ENCODE peak calls at places on chromosomes 4 and X, in seven cellular contexts. B is tibial nerve, R is A549, I is ovary, Y is suprapubic skin, U is body of pancreas, X is heart left ventricle. J is an unnamed sample. For H3K4me1, the result is how much of the 10 kb centered on the place peaks cover.

GRCh38 chrX:94645727-94646126 is 971.7 kb downstream of the FAM133A start:
- DNase-seq in B (no peak), R (no peak), I (no peak), Y (no peak), U (no peak), X (no peak), J (no peak)

GRCh38 chr4:140116442-140117104 is 37.4 kb downstream of the MAML3 start:
- DNase-seq in B (no peak), R (no peak), I (no peak), Y (no peak), U (no peak), X (no peak), J (no peak)

GRCh38 chr4:84634961-84635360 is 52.0 kb downstream of the CDS1 start:
- DNase-seq in B (no peak), R (no peak), I (no peak), Y (no peak), U (no peak), X (no peak), J (no peak)

GRCh38 chr4:133565379-133565778 is 416.3 kb downstream of the PCDH10 start:
- DNase-seq in B (no peak), R (no peak), I (no peak), Y (no peak), U (no peak), X (no peak), J (no peak)

GRCh38 chrX:152299787-152300186 is 151.3 kb downstream of the GABRA3 start:
- DNase-seq in B (no peak), R (no peak), I (no peak), Y (no peak), U (no peak), X (no peak), J (no peak)

GRCh38 chrX:133670394-133670793 is 255.1 kb upstream of the GPC4 start:
- DNase-seq in B (no peak), R (peak), I (no peak), Y (no peak), U (no peak), X (no peak), J (no peak)

GRCh38 chr4:180947421-180947820 is 1295.8 kb upstream of the TENM3 start:
- DNase-seq in B (no peak), R (no peak), I (no peak), Y (no peak), U (no peak), X (no peak), J (no peak)

GRCh38 chr4:2891294-2891693 is 47.6 kb downstream of the ADD1 start:
- DNase-seq in B (no peak), R (no peak), I (no peak), Y (no peak), U (no peak), X (no peak), J (no peak)

GRCh38 chr4:13966241-13967195 is 339.0 kb upstream of the BOD1L1 start:
- DNase-seq in B (no peak), R (no peak), I (no peak), Y (no peak), U (no peak), X (no peak), J (no peak)

GRCh38 chr4:7901274-7901845 is 38.3 kb downstream of the AFAP1 start:
- DNase-seq in B (no peak), R (no peak), I (no peak), Y (no peak), U (no peak), X (no peak), J (no peak)

GRCh38 chrX:118824173-118824782 is 654 bp downstream of the ZCCHC12 start:
- DNase-seq in B (no peak), R (no peak), I (no peak), Y (no peak), U (no peak), X (no peak), J (no peak)

GRCh38 chr4:188270273-188271069 is 131.2 kb downstream of the TRIML1 start:
- DNase-seq in B (no peak), R (no peak), I (no peak), Y (no peak), U (no peak), X (no peak), J (no peak)

GRCh38 chrX:8782595-8782994 is 18.6 kb downstream of the FAM9A start:
- DNase-seq in B (no peak), R (no peak), I (no peak), Y (no peak), U (no peak), X (no peak), J (no peak)

GRCh38 chr4:101008503-101008902 is 338.8 kb downstream of the PPP3CA start:
- DNase-seq in B (no peak), R (no peak), I (no peak), Y (no peak), U (no peak), X (no peak), J (no peak)

GRCh38 chrX:48648299-48648698 is 35.3 kb upstream of the WAS start:
- DNase-seq in B (peak), R (no peak), I (peak), Y (no peak), U (peak), X (peak), J (peak)

GRCh38 chr4:71201817-71202576 is 136.8 kb upstream of the SLC4A4 start:
- DNase-seq in B (no peak), R (no peak), I (no peak), Y (no peak), U (no peak), X (no peak), J (no peak)

GRCh38 chr4:1614854-1615595 is 69.1 kb downstream of the FAM53A start:
- DNase-seq in B (no peak), R (no peak), I (no peak), Y (no peak), U (no peak), X (no peak), J (no peak)

GRCh38 chr4:110914791-110915190 is 291.9 kb upstream of the PITX2 start:
- DNase-seq in B (no peak), R (no peak), I (no peak), Y (no peak), U (no peak), X (no peak), J (no peak)

GRCh38 chr4:183182873-183183725 is 84.0 kb downstream of the WWC2 start:
- DNase-seq in B (no peak), R (no peak), I (peak), Y (no peak), U (no peak), X (no peak), J (peak)

GRCh38 chr4:54659213-54660144 is 1.7 kb downstream of the KIT start:
- DNase-seq in B (no peak), R (no peak), I (peak), Y (no peak), U (no peak), X (no peak), J (no peak)

GRCh38 chrX:15340867-15341266 is 5.5 kb upstream of the PIGA start:
- DNase-seq in B (no peak), R (no peak), I (no peak), Y (no peak), U (no peak), X (no peak), J (no peak)

GRCh38 chrX:53300157-53300556 is 18.8 kb upstream of the IQSEC2 start:
- DNase-seq in B (no peak), R (no peak), I (no peak), Y (no peak), U (no peak), X (no peak), J (no peak)

GRCh38 chr4:13992975-13993495 is 365.5 kb upstream of the BOD1L1 start:
- DNase-seq in B (no peak), R (no peak), I (no peak), Y (no peak), U (no peak), X (no peak), J (no peak)

GRCh38 chrX:105331244-105331643 is 110.8 kb upstream of the TEX13A start:
- DNase-seq in B (no peak), R (no peak), I (no peak), Y (no peak), U (no peak), X (no peak), J (no peak)

GRCh38 chrX:103367502-103367901 is 8.8 kb upstream of the BEX3 start:
- DNase-seq in B (no peak), R (no peak), I (no peak), Y (no peak), U (no peak), X (no peak), J (no peak)

GRCh38 chr4:24768006-24768405 is 27.4 kb upstream of the SOD3 start:
- DNase-seq in B (no peak), R (no peak), I (no peak), Y (no peak), U (no peak), X (no peak), J (no peak)

GRCh38 chr4:7908668-7909067 is 31.0 kb downstream of the AFAP1 start:
- DNase-seq in B (no peak), R (no peak), I (no peak), Y (no peak), U (no peak), X (no peak), J (no peak)

GRCh38 chr4:85431881-85432280 is 43.1 kb upstream of the ARHGAP24 start:
- DNase-seq in B (no peak), R (no peak), I (no peak), Y (no peak), U (no peak), X (no peak), J (no peak)

GRCh38 chrX:101136235-101136634 is 38.2 kb downstream of the CENPI start:
- DNase-seq in B (no peak), R (no peak), I (no peak), Y (no peak), U (no peak), X (no peak), J (no peak)

GRCh38 chr4:98745372-98745771 is 87.0 kb upstream of the TSPAN5 start:
- DNase-seq in B (no peak), R (no peak), I (no peak), Y (no peak), U (no peak), X (no peak), J (no peak)

GRCh38 chr4:25098964-25099843 is 61.0 kb downstream of the SEPSECS start:
- DNase-seq in B (peak), R (no peak), I (peak), Y (no peak), U (peak), X (peak), J (peak)

GRCh38 chrX:46710927-46711623 is 47.8 kb downstream of the SLC9A7 start:
- DNase-seq in B (no peak), R (no peak), I (no peak), Y (no peak), U (no peak), X (no peak), J (no peak)

GRCh38 chr4:6377626-6378492 is 94.6 kb downstream of the PPP2R2C start:
- DNase-seq in B (no peak), R (no peak), I (no peak), Y (no peak), U (no peak), X (no peak), J (no peak)

GRCh38 chr4:17690898-17691297 is 76.5 kb downstream of the MED28 start:
- DNase-seq in B (no peak), R (no peak), I (no peak), Y (no peak), U (no peak), X (no peak), J (no peak)

GRCh38 chr4:185138161-185138560 is 4.9 kb upstream of the SLC25A4 start:
- DNase-seq in B (no peak), R (no peak), I (no peak), Y (no peak), U (no peak), X (no peak), J (no peak)

GRCh38 chr4:66430856-66431255 is 760.6 kb upstream of the EPHA5 start:
- DNase-seq in B (no peak), R (no peak), I (no peak), Y (no peak), U (no peak), X (no peak), J (no peak)

GRCh38 chrX:154731881-154732280 is 19.0 kb downstream of the GAB3 start:
- DNase-seq in B (no peak), R (no peak), I (no peak), Y (no peak), U (no peak), X (no peak), J (no peak)
- H3K4me1 ChIP-seq in B (half or more), R (half or more), I (under half), Y (under half), U (under half), X (half or more), J (under half)

DNA sequence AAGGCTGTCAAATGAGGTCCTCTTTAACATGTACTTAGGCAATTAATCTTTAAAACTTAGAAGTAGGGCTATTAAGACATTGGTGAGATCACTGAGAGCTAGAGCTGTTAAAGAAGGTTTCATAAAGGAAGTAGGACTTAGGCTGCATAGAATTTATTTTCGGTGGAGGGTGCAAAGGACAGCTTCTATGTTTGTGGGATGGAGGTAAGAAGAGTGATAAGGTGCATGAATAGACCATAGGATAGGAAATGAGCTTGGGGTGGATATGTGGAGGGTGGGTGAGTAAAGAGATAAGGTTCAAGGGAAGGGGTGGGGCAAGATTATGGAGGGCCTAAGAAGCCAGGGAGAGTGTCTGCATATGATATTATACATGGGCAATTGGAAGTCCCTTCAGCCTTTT is 15.9 kb downstream of the RTL9 start:
- DNase-seq in B (no peak), R (no peak), I (no peak), Y (no peak), U (no peak), X (no peak), J (no peak)
- TF ChIP-seq POLR2A in B (no peak), R (no peak), I (no peak), Y (no peak), U (no peak), X (no peak), J (no peak)

DNA sequence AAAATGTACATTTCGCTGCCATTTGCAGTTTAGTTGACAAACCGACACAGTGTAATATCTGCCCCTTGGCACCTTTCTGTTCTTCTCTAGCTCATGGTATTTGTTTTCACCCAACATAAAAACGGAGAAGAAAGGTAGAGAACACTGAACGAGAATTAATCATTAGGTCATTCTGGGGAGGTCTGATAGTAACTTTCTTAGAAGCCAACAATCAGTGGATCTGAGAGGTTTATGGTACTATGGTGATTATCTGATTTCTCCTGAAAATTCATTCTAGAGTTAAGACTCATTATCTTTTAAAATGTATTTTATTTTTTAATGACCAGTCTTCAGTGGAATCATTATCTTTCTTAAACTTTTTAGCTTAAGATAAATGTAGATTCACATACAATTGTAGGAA is 8.5 kb downstream of the RAPGEF2 start:
- DNase-seq in B (no peak), R (no peak), I (no peak), Y (no peak), U (no peak), X (no peak), J (no peak)
- H3K4me3 ChIP-seq in B (no peak), R (no peak), I (no peak), Y (no peak), U (no peak), X (no peak), J (no peak)

GRCh38 chr4:119725011-119725410 is 96.4 kb upstream of the PDE5A start:
- DNase-seq in B (no peak), R (no peak), I (no peak), Y (no peak), U (no peak), X (no peak), J (no peak)
- H3K4me1 ChIP-seq in B (under half), R (under half), I (under half), Y (under half), U (under half), X (under half), J (under half)

GRCh38 chr4:76802546-76803021 is 95.4 kb downstream of the SOWAHB start:
- DNase-seq in B (no peak), R (no peak), I (no peak), Y (no peak), U (no peak), X (no peak), J (no peak)

GRCh38 chr4:76799718-76800117 is 98.2 kb downstream of the SOWAHB start:
- DNase-seq in B (no peak), R (no peak), I (no peak), Y (no peak), U (no peak), X (no peak), J (no peak)

GRCh38 chr4:76800902-76801301 is 97.0 kb downstream of the SOWAHB start:
- DNase-seq in B (no peak), R (no peak), I (no peak), Y (no peak), U (no peak), X (no peak), J (no peak)

GRCh38 chr4:76801621-76802545 is 96.1 kb downstream of the SOWAHB start:
- DNase-seq in B (no peak), R (no peak), I (peak), Y (no peak), U (no peak), X (peak), J (peak)

DNA sequence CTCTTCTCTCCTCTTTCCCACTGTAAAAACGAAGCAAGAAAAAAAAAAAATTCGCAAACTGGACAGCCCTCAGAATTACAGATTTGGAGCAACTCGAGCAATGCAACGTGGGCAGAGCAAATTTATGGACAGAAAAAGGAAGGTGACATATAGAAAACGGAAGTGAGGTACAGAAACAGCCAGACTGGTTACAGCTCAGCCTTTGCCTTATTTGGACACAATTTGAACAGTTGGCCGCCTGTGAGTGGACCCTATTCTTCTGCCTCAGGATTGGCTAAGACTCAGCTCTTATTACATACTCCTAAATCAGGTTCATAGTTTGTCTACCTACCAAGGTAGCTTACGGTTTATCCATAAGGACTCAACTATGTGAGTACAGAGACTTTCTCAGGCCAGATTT is 98.8 kb downstream of the SOWAHB start:
- DNase-seq in B (no peak), R (no peak), I (no peak), Y (no peak), U (no peak), X (no peak), J (no peak)
- TF ChIP-seq POLR2A in B (no peak), R (no peak), I (no peak), Y (no peak), U (no peak), X (no peak), J (no peak)

GRCh38 chr4:384311-385010 is 46.8 kb downstream of the ZNF141 start:
- DNase-seq in B (no peak), R (no peak), I (no peak), Y (no peak), U (no peak), X (no peak), J (no peak)
- H3K4me3 ChIP-seq in B (no peak), R (no peak), I (no peak), Y (no peak), U (no peak), X (no peak), J (no peak)

DNA sequence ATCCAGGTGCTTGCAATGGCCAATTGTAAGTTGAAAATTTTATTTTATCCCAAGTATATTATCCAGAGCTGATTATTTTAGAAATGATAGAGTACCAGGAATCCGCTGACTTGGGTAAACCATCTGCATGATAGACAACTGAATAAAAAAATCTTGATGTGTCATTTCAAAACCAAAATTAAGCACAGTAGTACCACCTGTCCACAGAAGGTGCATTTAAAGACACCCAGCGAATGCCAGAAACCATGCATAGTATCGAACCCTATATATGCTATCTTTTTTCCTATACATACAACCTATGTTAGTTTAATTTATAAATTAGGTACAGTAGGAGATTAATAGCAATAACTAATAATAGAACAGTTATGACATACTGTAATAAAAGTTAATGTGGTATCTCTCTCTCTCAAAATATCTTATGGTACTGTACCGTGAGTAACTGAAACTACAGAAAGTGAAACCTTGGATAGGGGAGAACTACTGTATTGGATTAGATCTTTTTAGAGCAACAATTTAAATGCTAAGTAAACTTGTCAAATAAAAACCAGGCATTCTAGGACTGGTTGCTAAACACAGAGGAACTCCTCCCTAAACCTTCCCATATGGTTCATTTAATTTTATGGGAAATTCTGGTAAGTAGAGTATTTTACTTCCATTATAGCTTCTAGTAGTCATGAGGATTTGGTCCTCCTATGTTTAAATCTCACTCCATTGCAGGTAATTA is 6.3 kb downstream of the NEIL3 start:
- DNase-seq in B (no peak), R (no peak), I (no peak), Y (no peak), U (no peak), X (no peak), J (no peak)
- H3K4me1 ChIP-seq in B (under half), R (half or more), I (under half), Y (under half), U (under half), X (under half), J (under half)

GRCh38 chr4:37732787-37733186 is 46.6 kb upstream of the RELL1 start:
- DNase-seq in B (no peak), R (no peak), I (no peak), Y (no peak), U (no peak), X (no peak), J (no peak)
- TF ChIP-seq POLR2A in B (no peak), R (no peak), I (no peak), Y (no peak), U (no peak), X (no peak), J (no peak)

DNA sequence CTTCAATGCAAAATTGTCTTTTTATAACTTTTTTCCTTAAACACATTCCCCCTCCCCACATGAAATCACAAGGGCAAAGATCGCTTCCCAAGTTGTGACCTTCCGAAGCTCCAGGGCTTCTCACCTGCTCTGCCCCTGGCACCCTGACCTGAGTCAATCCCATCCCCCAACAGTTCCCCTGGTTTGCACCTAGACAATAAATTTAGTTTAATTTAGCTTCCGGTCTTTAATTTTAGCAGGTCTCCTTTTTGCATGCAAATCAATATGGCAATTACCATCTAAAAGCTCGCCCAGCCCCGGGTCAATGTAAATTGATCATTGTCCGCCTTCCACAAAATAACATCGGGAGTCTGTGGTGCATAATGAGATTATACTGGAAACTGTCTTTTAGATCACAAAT is 6.8 kb downstream of the BCOR start:
- DNase-seq in B (no peak), R (no peak), I (peak), Y (no peak), U (no peak), X (peak), J (no peak)
- H3K4me3 ChIP-seq in B (no peak), R (no peak), I (no peak), Y (no peak), U (no peak), X (peak), J (peak)

J was measured in uterus.